ENCODE peak calls at places on chromosomes 6 and 20, in five cellular contexts. J is H7, O is right lobe of liver, X is lower leg skin, C is EH. H is an unnamed sample.

GRCh38 chr6:125375841-125376240 is 74.1 kb upstream of the HDDC2 start:
- DNase-seq in C (peak), X (no peak), O (no peak), J (no peak), H (no peak)

GRCh38 chr6:10411131-10411914 is 3.6 kb downstream of the TFAP2A start:
- DNase-seq in O (peak), J (peak), C (no peak), X (no peak), H (peak)

GRCh38 chr6:43855247-43855646 is 85.2 kb downstream of the VEGFA start:
- DNase-seq in O (no peak), C (no peak), X (no peak), J (no peak), H (no peak)

GRCh38 chr6:19892250-19892649 is 55.1 kb downstream of the ID4 start:
- DNase-seq in J (no peak), O (no peak), C (no peak), X (peak), H (peak)

GRCh38 chr6:105087571-105088211 is 92.1 kb downstream of the POPDC3 start:
- DNase-seq in O (no peak), X (no peak), J (peak), C (peak), H (peak)

GRCh38 chr20:52532674-52533073 is 341.1 kb upstream of the ZFP64 start:
- DNase-seq in X (no peak), O (no peak), C (no peak), J (no peak), H (no peak)

GRCh38 chr6:24798740-24799540 is at the start of gene ARMH2:
- DNase-seq in O (no peak), X (no peak), J (no peak), C (peak), H (peak)

GRCh38 chr20:63735859-63736718 is at the start of gene LIME1:
- DNase-seq in O (peak), J (peak), X (peak), C (no peak), H (no peak)

GRCh38 chr20:32482251-32483220 is 102.6 kb downstream of the NOL4L start:
- DNase-seq in C (peak), O (peak), J (peak), X (no peak), H (peak)

GRCh38 chr20:45470262-45470931 is 844 bp downstream of the WFDC2 start:
- DNase-seq in O (peak), X (peak), J (peak), C (no peak), H (peak)

GRCh38 chr6:12614468-12614867 is 102.1 kb upstream of the PHACTR1 start:
- DNase-seq in J (no peak), C (peak), O (no peak), X (no peak), H (no peak)

GRCh38 chr6:43076093-43076927 is at the start of gene PTK7:
- DNase-seq in X (no peak), J (peak), C (peak), O (peak), H (peak)

GRCh38 chr6:92716638-92717037 is 702.7 kb downstream of the EPHA7 start:
- DNase-seq in C (no peak), J (no peak), O (no peak), X (no peak), H (no peak)

GRCh38 chr20:5652626-5653573 is 97.3 kb upstream of the SHLD1 start:
- DNase-seq in J (no peak), C (peak), X (no peak), O (no peak), H (no peak)

GRCh38 chr20:11302436-11302835 is 615.3 kb upstream of the BTBD3 start:
- DNase-seq in C (peak), X (no peak), O (no peak), J (no peak), H (no peak)

GRCh38 chr6:45075246-45075645 is 252.9 kb upstream of the RUNX2 start:
- DNase-seq in O (no peak), X (no peak), J (no peak), C (peak), H (no peak)